ENCODE peak calls at places on chromosomes 12 and 14, in eight cellular contexts. One of them, this sample, is unnamed.

GRCh38 chr14:24013654-24014514 is 25.2 kb downstream of the DHRS4L2 start:
- DNase-seq in HCT116: peak
- DNase-seq in cardiac fibroblast: peak
- DNase-seq in Kasumi-1: peak
- DNase-seq in effector memory CD8-positive, alpha-beta T cell: peak
- DNase-seq in stimulated activated CD8-positive, alpha-beta memory T cell treated with anti-CD3 and anti-CD28 coated beads, Interleukin-15, amount 100 ng/mL, for 24 hours: no peak
- DNase-seq in GM12891: peak
- DNase-seq in psoas muscle: no peak
- DNase-seq in this sample: peak

GRCh38 chr14:71103662-71104484 is 196.6 kb downstream of the PCNX1 start:
- DNase-seq in HCT116: peak
- DNase-seq in cardiac fibroblast: peak
- DNase-seq in Kasumi-1: peak
- DNase-seq in effector memory CD8-positive, alpha-beta T cell: peak
- DNase-seq in stimulated activated CD8-positive, alpha-beta memory T cell treated with anti-CD3 and anti-CD28 coated beads, Interleukin-15, amount 100 ng/mL, for 24 hours: no peak
- DNase-seq in GM12891: peak
- DNase-seq in psoas muscle: no peak
- DNase-seq in this sample: peak

GRCh38 chr14:87184180-87184579 is 808.8 kb downstream of the GALC start:
- DNase-seq in HCT116: no peak
- DNase-seq in cardiac fibroblast: no peak
- DNase-seq in Kasumi-1: no peak
- DNase-seq in effector memory CD8-positive, alpha-beta T cell: no peak
- DNase-seq in stimulated activated CD8-positive, alpha-beta memory T cell treated with anti-CD3 and anti-CD28 coated beads, Interleukin-15, amount 100 ng/mL, for 24 hours: no peak
- DNase-seq in GM12891: no peak
- DNase-seq in psoas muscle: no peak
- DNase-seq in this sample: no peak

GRCh38 chr12:3743803-3744202 is 9.1 kb downstream of the CRACR2A start:
- DNase-seq in HCT116: no peak
- DNase-seq in cardiac fibroblast: peak
- DNase-seq in Kasumi-1: no peak
- DNase-seq in effector memory CD8-positive, alpha-beta T cell: no peak
- DNase-seq in stimulated activated CD8-positive, alpha-beta memory T cell treated with anti-CD3 and anti-CD28 coated beads, Interleukin-15, amount 100 ng/mL, for 24 hours: no peak
- DNase-seq in GM12891: no peak
- DNase-seq in psoas muscle: no peak
- DNase-seq in this sample: peak

GRCh38 chr14:20499108-20499507 is 6.2 kb upstream of the RNASE10 start:
- DNase-seq in HCT116: no peak
- DNase-seq in cardiac fibroblast: no peak
- DNase-seq in Kasumi-1: peak
- DNase-seq in effector memory CD8-positive, alpha-beta T cell: no peak
- DNase-seq in stimulated activated CD8-positive, alpha-beta memory T cell treated with anti-CD3 and anti-CD28 coated beads, Interleukin-15, amount 100 ng/mL, for 24 hours: no peak
- DNase-seq in GM12891: no peak
- DNase-seq in psoas muscle: no peak
- DNase-seq in this sample: no peak

GRCh38 chr14:68585690-68586089 is 207.2 kb downstream of the ZFP36L1 start:
- DNase-seq in HCT116: no peak
- DNase-seq in cardiac fibroblast: no peak
- DNase-seq in Kasumi-1: no peak
- DNase-seq in effector memory CD8-positive, alpha-beta T cell: no peak
- DNase-seq in stimulated activated CD8-positive, alpha-beta memory T cell treated with anti-CD3 and anti-CD28 coated beads, Interleukin-15, amount 100 ng/mL, for 24 hours: no peak
- DNase-seq in GM12891: no peak
- DNase-seq in psoas muscle: no peak
- DNase-seq in this sample: peak

GRCh38 chr12:111442301-111443045 is 36.8 kb downstream of the SH2B3 start:
- DNase-seq in HCT116: no peak
- DNase-seq in cardiac fibroblast: no peak
- DNase-seq in Kasumi-1: no peak
- DNase-seq in effector memory CD8-positive, alpha-beta T cell: no peak
- DNase-seq in stimulated activated CD8-positive, alpha-beta memory T cell treated with anti-CD3 and anti-CD28 coated beads, Interleukin-15, amount 100 ng/mL, for 24 hours: no peak
- DNase-seq in GM12891: no peak
- DNase-seq in psoas muscle: no peak
- DNase-seq in this sample: no peak

GRCh38 chr12:51593539-51593938 is 2.5 kb downstream of the SCN8A start:
- DNase-seq in HCT116: no peak
- DNase-seq in cardiac fibroblast: peak
- DNase-seq in Kasumi-1: peak
- DNase-seq in effector memory CD8-positive, alpha-beta T cell: no peak
- DNase-seq in stimulated activated CD8-positive, alpha-beta memory T cell treated with anti-CD3 and anti-CD28 coated beads, Interleukin-15, amount 100 ng/mL, for 24 hours: no peak
- DNase-seq in GM12891: no peak
- DNase-seq in psoas muscle: no peak
- DNase-seq in this sample: peak

GRCh38 chr12:106226884-106227640 is 20.8 kb downstream of the CKAP4 start:
- DNase-seq in HCT116: peak
- DNase-seq in cardiac fibroblast: peak
- DNase-seq in Kasumi-1: peak
- DNase-seq in effector memory CD8-positive, alpha-beta T cell: peak
- DNase-seq in stimulated activated CD8-positive, alpha-beta memory T cell treated with anti-CD3 and anti-CD28 coated beads, Interleukin-15, amount 100 ng/mL, for 24 hours: no peak
- DNase-seq in GM12891: peak
- DNase-seq in psoas muscle: no peak
- DNase-seq in this sample: peak

GRCh38 chr14:50768693-50769092 is 62.3 kb downstream of the NIN start:
- DNase-seq in HCT116: no peak
- DNase-seq in cardiac fibroblast: peak
- DNase-seq in Kasumi-1: no peak
- DNase-seq in effector memory CD8-positive, alpha-beta T cell: no peak
- DNase-seq in stimulated activated CD8-positive, alpha-beta memory T cell treated with anti-CD3 and anti-CD28 coated beads, Interleukin-15, amount 100 ng/mL, for 24 hours: no peak
- DNase-seq in GM12891: no peak
- DNase-seq in psoas muscle: no peak
- DNase-seq in this sample: peak

GRCh38 chr14:74510955-74511354 is 17.4 kb downstream of the ISCA2 start:
- DNase-seq in HCT116: no peak
- DNase-seq in cardiac fibroblast: peak
- DNase-seq in Kasumi-1: no peak
- DNase-seq in effector memory CD8-positive, alpha-beta T cell: no peak
- DNase-seq in stimulated activated CD8-positive, alpha-beta memory T cell treated with anti-CD3 and anti-CD28 coated beads, Interleukin-15, amount 100 ng/mL, for 24 hours: no peak
- DNase-seq in GM12891: no peak
- DNase-seq in psoas muscle: peak
- DNase-seq in this sample: no peak

GRCh38 chr12:59375633-59376032 is 220.2 kb upstream of the SLC16A7 start:
- DNase-seq in HCT116: no peak
- DNase-seq in cardiac fibroblast: peak
- DNase-seq in Kasumi-1: no peak
- DNase-seq in effector memory CD8-positive, alpha-beta T cell: no peak
- DNase-seq in stimulated activated CD8-positive, alpha-beta memory T cell treated with anti-CD3 and anti-CD28 coated beads, Interleukin-15, amount 100 ng/mL, for 24 hours: no peak
- DNase-seq in GM12891: no peak
- DNase-seq in psoas muscle: no peak
- DNase-seq in this sample: no peak

GRCh38 chr12:6852651-6853354 is 853 bp downstream of the USP5 start:
- DNase-seq in HCT116: no peak
- DNase-seq in cardiac fibroblast: peak
- DNase-seq in Kasumi-1: no peak
- DNase-seq in effector memory CD8-positive, alpha-beta T cell: no peak
- DNase-seq in stimulated activated CD8-positive, alpha-beta memory T cell treated with anti-CD3 and anti-CD28 coated beads, Interleukin-15, amount 100 ng/mL, for 24 hours: no peak
- DNase-seq in GM12891: no peak
- DNase-seq in psoas muscle: no peak
- DNase-seq in this sample: peak

This sample was measured in brain microvascular endothelial cell.